ENCODE peak calls at places on chromosome 12, in five cellular contexts. E is HepG2, O is DND-41, W is pancreas, G is heart left ventricle. S is an unnamed sample. For H3K4me1, the result is how much of the 10 kb centered on the place peaks cover.

GRCh38 chr12:42565001-42565400 is 24.5 kb downstream of the PRICKLE1 start:
- DNase-seq in W (no peak), O (no peak), G (no peak), E (no peak), S (no peak)

GRCh38 chr12:54139030-54139429 is 49.8 kb downstream of the SMUG1 start:
- DNase-seq in W (no peak), G (no peak), O (no peak), E (no peak), S (no peak)

GRCh38 chr12:26938660-26939185 is 453 bp downstream of the FGFR1OP2 start:
- DNase-seq in O (no peak), W (no peak), G (peak), E (peak), S (no peak)

GRCh38 chr12:108483213-108483920 is 31.7 kb upstream of the FICD start:
- DNase-seq in E (no peak), W (no peak), G (no peak), O (no peak), S (no peak)

GRCh38 chr12:30602678-30603077 is 93.0 kb downstream of the IPO8 start:
- DNase-seq in E (no peak), O (no peak), G (no peak), W (no peak), S (no peak)

GRCh38 chr12:114499338-114499737 is 93.4 kb upstream of the TBX5 start:
- DNase-seq in E (no peak), W (no peak), O (no peak), G (no peak), S (no peak)

GRCh38 chr12:12901158-12901791 is 9.9 kb downstream of the GPRC5A start:
- DNase-seq in W (no peak), O (no peak), G (no peak), E (peak), S (peak)

GRCh38 chr12:117080707-117081141 is 18.5 kb downstream of the TESC start:
- DNase-seq in W (no peak), G (no peak), O (no peak), E (no peak), S (no peak)

GRCh38 chr12:115818973-115819372 is 458.5 kb downstream of the MED13L start:
- DNase-seq in G (no peak), W (no peak), E (no peak), O (no peak), S (no peak)

GRCh38 chr12:122022393-122023338 is 982 bp downstream of the BCL7A start:
- DNase-seq in G (no peak), O (peak), W (peak), E (no peak), S (no peak)

GRCh38 chr12:124993568-124994434 is at the start of gene BRI3BP:
- DNase-seq in W (peak), G (peak), E (peak), O (peak), S (peak)

GRCh38 chr12:121657305-121658008 is 12.0 kb downstream of the MORN3 start:
- DNase-seq in W (no peak), G (no peak), O (no peak), E (no peak), S (no peak)

GRCh38 chr12:75482636-75483035 is 2.1 kb downstream of the GLIPR1 start:
- DNase-seq in W (no peak), G (no peak), E (no peak), O (no peak), S (no peak)

GRCh38 chr12:114869091-114869834 is 185.3 kb upstream of the TBX3 start:
- DNase-seq in W (no peak), G (no peak), E (no peak), O (no peak), S (no peak)

GRCh38 chr12:130401703-130402102 is 64.0 kb downstream of the PIWIL1 start:
- DNase-seq in E (peak), O (peak), G (no peak), W (no peak), S (no peak)

GRCh38 chr12:106362971-106363370 is 5.4 kb downstream of the POLR3B start:
- DNase-seq in E (no peak), W (no peak), G (no peak), O (no peak), S (no peak)

GRCh38 chr12:12718853-12719252 is 1.7 kb downstream of the CDKN1B start:
- DNase-seq in G (no peak), W (no peak), O (peak), E (no peak), S (no peak)

GRCh38 chr12:56805282-56805855 is 42.2 kb downstream of the HSD17B6 start:
- DNase-seq in W (no peak), E (no peak), O (no peak), G (no peak), S (no peak)

GRCh38 chr12:47882796-47883546 is 21.8 kb downstream of the VDR start:
- DNase-seq in W (no peak), O (no peak), G (no peak), E (no peak), S (peak)

GRCh38 chr12:91590991-91591987 is 408.7 kb upstream of the DCN start:
- DNase-seq in W (no peak), G (no peak), E (no peak), O (no peak), S (no peak)

GRCh38 chr12:53586745-53587144 is 39.4 kb downstream of the ATF7 start:
- DNase-seq in O (no peak), E (no peak), W (no peak), G (no peak), S (no peak)

GRCh38 chr12:89414851-89415250 is 62.5 kb upstream of the DUSP6 start:
- DNase-seq in O (no peak), W (no peak), G (no peak), E (no peak), S (no peak)

GRCh38 chr12:101671157-101671791 is 26.2 kb upstream of the CHPT1 start:
- DNase-seq in O (peak), W (no peak), G (no peak), E (no peak), S (peak)

GRCh38 chr12:104055686-104056388 is 5.8 kb upstream of the GLT8D2 start:
- DNase-seq in G (peak), W (peak), E (no peak), O (no peak), S (peak)

DNA sequence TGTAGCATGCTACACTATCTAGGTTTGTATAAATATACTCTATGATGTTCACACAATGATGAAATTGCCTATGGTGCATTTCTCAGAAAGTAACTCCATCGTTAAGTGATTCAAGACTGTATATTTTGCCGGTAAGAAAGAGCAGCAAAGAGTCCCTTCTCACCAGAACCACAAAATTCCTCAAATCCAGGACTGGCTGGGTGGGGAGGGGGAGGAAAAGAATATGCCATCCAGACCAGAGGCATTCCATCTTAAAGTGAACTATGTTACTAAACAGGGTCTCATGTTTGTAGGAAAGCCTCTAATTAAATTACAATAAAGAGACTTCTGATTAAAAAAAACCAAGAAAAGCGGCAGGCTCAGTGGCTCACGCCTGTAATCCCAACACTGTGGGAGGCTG is 11.5 kb downstream of the UBE2N start:
- DNase-seq in W (no peak), O (no peak), E (no peak), G (no peak), S (no peak)
- H3K4me1 ChIP-seq in W (under half), O (under half), E (half or more), G (under half), S (under half)

GRCh38 chr12:68489273-68489672 is 121.4 kb upstream of the RAP1B start:
- DNase-seq in E (no peak), O (no peak), W (no peak), G (no peak), S (no peak)

GRCh38 chr12:68491204-68491960 is 119.3 kb upstream of the RAP1B start:
- DNase-seq in G (no peak), W (no peak), E (no peak), O (no peak), S (no peak)

GRCh38 chr12:68495666-68496065 is 115.0 kb upstream of the RAP1B start:
- DNase-seq in E (no peak), G (no peak), O (no peak), W (no peak), S (no peak)

GRCh38 chr12:68487721-68488309 is 122.9 kb upstream of the RAP1B start:
- DNase-seq in O (no peak), G (no peak), E (no peak), W (no peak), S (no peak)

DNA sequence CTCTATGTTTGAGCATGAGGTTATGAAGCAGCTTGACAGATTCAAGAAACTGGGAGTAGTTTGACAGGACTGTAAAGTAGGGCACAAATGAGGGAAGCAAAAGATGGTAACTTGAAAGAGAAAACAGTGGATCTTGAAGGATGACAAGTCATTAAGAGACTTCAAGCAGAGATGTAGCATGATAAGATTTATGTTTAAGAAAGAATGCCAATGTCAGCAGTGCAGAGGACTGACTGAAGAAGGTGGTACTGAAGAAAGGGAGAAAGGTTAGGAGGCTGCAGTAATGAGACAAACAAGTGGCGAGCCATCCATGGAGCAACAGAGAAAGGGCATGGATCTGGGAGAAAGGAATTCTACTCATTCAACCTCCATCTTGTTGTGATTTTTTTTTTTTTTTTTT is 120.2 kb upstream of the RAP1B start:
- DNase-seq in E (no peak), W (no peak), G (no peak), O (no peak), S (no peak)
- TF ChIP-seq CTCF in E (no peak), W (no peak), G (no peak), O (no peak), S (no peak)

GRCh38 chr12:46264057-46264456 is 4.8 kb downstream of the SLC38A1 start:
- DNase-seq in O (no peak), G (no peak), W (no peak), E (no peak), S (no peak)
- H3K4me1 ChIP-seq in O (under half), G (under half), W (under half), E (half or more), S (under half)

GRCh38 chr12:977163-977562 is 13.9 kb upstream of the ERC1 start:
- DNase-seq in G (no peak), E (no peak), W (no peak), O (no peak), S (no peak)
- TF ChIP-seq CTCF in G (no peak), E (no peak), W (no peak), O (no peak), S (no peak)

GRCh38 chr12:9702239-9702638 is 30.7 kb downstream of the CLECL1 start:
- DNase-seq in G (no peak), O (peak), E (no peak), W (no peak), S (peak)
- H3K4me1 ChIP-seq in G (under half), O (under half), E (under half), W (under half), S (under half)

GRCh38 chr12:6961278-6961694 is 9.2 kb downstream of the PHB2 start:
- DNase-seq in E (no peak), G (peak), O (no peak), W (peak), S (peak)

GRCh38 chr12:6960291-6961277 is 9.4 kb downstream of the PTPN6 start:
- DNase-seq in G (no peak), O (no peak), E (no peak), W (no peak), S (peak)

GRCh38 chr12:6962285-6963015 is 8.0 kb downstream of the PHB2 start:
- DNase-seq in W (peak), G (no peak), E (no peak), O (no peak), S (peak)

GRCh38 chr12:6963016-6963731 is 7.3 kb downstream of the PHB2 start:
- DNase-seq in E (no peak), O (peak), G (no peak), W (peak), S (peak)

DNA sequence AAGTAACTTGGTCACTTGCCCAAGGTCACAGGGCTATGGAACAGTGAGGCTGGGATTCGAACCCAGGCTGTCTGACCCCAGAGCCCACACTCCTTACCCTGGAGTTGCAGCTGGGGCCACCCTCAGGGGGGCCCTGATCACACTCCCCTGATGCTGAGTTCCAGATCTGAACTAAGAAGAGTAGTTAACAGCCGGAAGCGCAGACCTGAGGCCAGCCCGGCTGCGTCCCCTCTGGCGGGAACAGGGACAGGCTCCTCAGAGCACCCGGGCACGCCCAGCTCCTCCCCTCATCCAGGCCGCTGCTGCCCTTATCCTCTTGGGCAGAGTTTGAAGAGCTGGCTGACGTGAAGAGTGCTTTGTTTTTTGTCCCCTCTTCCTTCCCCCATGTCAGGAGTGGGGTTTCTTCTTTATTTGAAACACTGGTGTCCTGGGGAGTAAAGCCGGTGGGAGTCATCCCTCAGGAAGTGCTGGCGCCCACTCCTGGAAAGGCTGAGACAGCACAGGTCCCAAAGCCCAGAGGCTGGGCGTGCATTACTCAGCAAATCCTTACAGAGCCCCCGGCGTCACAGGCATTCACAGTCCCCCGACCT is 8.7 kb downstream of the PHB2 start:
- DNase-seq in G (peak), O (no peak), E (peak), W (peak), S (peak)
- TF ChIP-seq CTCF in G (peak), O (peak), E (peak), W (peak), S (peak)

GRCh38 chr12:2297658-2298057 is 244.9 kb downstream of the CACNA1C start:
- DNase-seq in E (no peak), G (no peak), W (no peak), O (no peak), S (no peak)
- H3K4me1 ChIP-seq in E (under half), G (under half), W (under half), O (under half), S (under half)

GRCh38 chr12:51845451-51845850 is 3.1 kb downstream of the FIGNL2 start:
- DNase-seq in G (no peak), E (peak), O (no peak), W (no peak), S (no peak)

GRCh38 chr12:51848843-51849735 is 571 bp upstream of the FIGNL2 start:
- DNase-seq in W (no peak), E (no peak), G (no peak), O (no peak), S (no peak)

GRCh38 chr12:51846209-51846779 is 2.2 kb downstream of the FIGNL2 start:
- DNase-seq in O (no peak), E (no peak), G (no peak), W (no peak), S (no peak)

GRCh38 chr12:51847830-51848727 is at the start of gene FIGNL2:
- DNase-seq in O (no peak), W (no peak), E (no peak), G (peak), S (no peak)

DNA sequence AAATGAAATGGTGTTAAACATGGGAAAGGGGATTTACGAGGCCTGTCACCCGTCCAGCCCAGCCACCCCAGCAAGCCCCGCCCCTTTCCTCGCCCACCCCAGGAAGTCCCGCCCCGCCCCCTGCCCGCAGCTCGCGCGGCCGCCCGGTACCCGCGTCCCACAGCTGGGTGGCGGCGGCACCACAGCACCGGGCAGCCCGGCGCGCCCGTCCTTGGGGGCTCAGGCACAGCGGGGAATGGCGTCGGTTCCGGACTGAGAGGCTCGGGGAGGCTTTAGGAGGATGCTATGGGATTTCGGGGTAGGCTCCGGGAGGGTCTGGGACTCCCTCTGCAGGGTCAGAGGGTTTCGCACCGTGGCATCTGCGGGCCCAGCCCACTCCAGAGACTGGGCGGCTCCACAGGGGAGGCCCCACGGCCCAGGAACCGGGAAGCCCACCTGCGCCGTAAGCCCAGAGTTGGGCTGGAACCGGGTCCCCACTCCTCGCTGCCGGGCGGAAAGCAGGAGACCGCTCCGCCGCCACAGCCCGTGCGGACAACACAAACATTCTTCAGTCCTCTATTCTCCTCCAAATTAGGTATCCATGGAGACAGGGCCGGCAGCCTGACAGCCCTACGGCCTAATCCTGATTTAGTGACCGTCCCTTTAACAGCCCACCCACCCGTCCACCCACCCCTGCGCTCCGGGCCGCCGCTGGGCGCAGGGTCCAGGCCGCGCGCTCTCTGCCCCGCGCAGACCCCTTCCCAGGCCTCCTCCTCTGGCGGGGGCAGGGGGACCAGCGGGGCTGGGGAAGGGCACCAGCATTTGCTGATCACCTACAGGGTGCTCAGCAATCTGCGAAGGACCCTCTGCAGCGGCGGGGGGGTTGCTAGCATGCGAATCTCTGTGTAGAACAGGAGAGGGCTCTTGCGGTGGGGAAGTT is 1.3 kb downstream of the FIGNL2 start:
- DNase-seq in W (no peak), O (peak), G (peak), E (no peak), S (peak)
- TF ChIP-seq CTCF in W (no peak), O (no peak), G (no peak), E (no peak), S (no peak)

S was measured in transverse colon.